ENCODE peak calls at places on chromosomes 3 and 15, in seven cellular contexts. I, Z, C, F, K, E and Y are unnamed samples.

GRCh38 chr15:28955686-28956421 is 70.1 kb downstream of the APBA2 start:
- DNase-seq in K (no peak), F (no peak), C (no peak), E (no peak), I (no peak), Z (no peak), Y (no peak)

GRCh38 chr15:62783303-62783957 is 259.1 kb upstream of the TPM1 start:
- DNase-seq in F (no peak), K (peak; percentile 58), C (no peak), Z (peak; percentile 61), I (no peak), E (peak; percentile 83), Y (peak; percentile 61)

GRCh38 chr15:70826634-70827033 is 27.3 kb downstream of the LARP6 start:
- DNase-seq in E (peak; percentile 72), K (peak; percentile 93), I (no peak), C (no peak), Z (peak; percentile 78), F (peak; percentile 39), Y (peak; percentile 85)

GRCh38 chr3:188890572-188891270 is 281.1 kb upstream of the TPRG1 start:
- DNase-seq in K (no peak), F (no peak), C (no peak), Z (no peak), E (peak; percentile 25), I (no peak), Y (no peak)

GRCh38 chr15:55532944-55533343 is 24.9 kb upstream of the DNAAF4 start:
- DNase-seq in I (no peak), Z (no peak), C (no peak), F (no peak), K (no peak), E (no peak), Y (no peak)

GRCh38 chr15:27036210-27036609 is 65.2 kb downstream of the GABRG3 start:
- DNase-seq in Z (no peak), E (no peak), I (no peak), F (no peak), C (no peak), K (no peak), Y (no peak)

GRCh38 chr15:36577082-36577481 is 2.3 kb upstream of the CDIN1 start:
- DNase-seq in Z (no peak), F (no peak), I (no peak), E (no peak), C (no peak), K (no peak), Y (no peak)

GRCh38 chr3:40407007-40407406 is 20.0 kb downstream of the ENTPD3 start:
- DNase-seq in E (no peak), K (no peak), I (no peak), Z (no peak), F (no peak), C (no peak), Y (no peak)

GRCh38 chr3:149487598-149488197 is 13.2 kb downstream of the TM4SF4 start:
- DNase-seq in E (no peak), F (no peak), K (no peak), I (peak; percentile 50), Z (no peak), C (no peak), Y (peak; percentile 37)

GRCh38 chr15:99504823-99505551 is 60.8 kb upstream of the MEF2A start:
- DNase-seq in I (no peak), E (no peak), F (no peak), C (peak; percentile 7), Z (no peak), K (peak; percentile 55), Y (peak; percentile 59)

GRCh38 chr3:127970966-127971592 is 56.0 kb downstream of the KBTBD12 start:
- DNase-seq in C (peak; percentile 28), K (peak; percentile 77), Z (peak; percentile 12), I (peak; percentile 55), F (no peak), E (peak; percentile 39), Y (peak; percentile 66)

GRCh38 chr15:44530653-44531052 is 6.3 kb upstream of the EIF3J start:
- DNase-seq in C (no peak), Z (no peak), K (no peak), E (peak; percentile 3), F (no peak), I (no peak), Y (no peak)

GRCh38 chr3:123859177-123859576 is 25.0 kb downstream of the MYLK start:
- DNase-seq in E (peak; percentile 66), I (no peak), K (no peak), C (no peak), Z (peak; percentile 41), F (no peak), Y (no peak)

GRCh38 chr3:150920236-150920635 is 15.0 kb upstream of the MINDY4B start:
- DNase-seq in C (no peak), E (peak; percentile 26), K (peak; percentile 75), I (no peak), F (no peak), Z (no peak), Y (peak; percentile 19)

GRCh38 chr15:83205725-83206324 is 1.8 kb downstream of the HDGFL3 start:
- DNase-seq in Z (no peak), F (no peak), C (peak; percentile 12), I (no peak), K (no peak), E (no peak), Y (peak; percentile 49)

DNA sequence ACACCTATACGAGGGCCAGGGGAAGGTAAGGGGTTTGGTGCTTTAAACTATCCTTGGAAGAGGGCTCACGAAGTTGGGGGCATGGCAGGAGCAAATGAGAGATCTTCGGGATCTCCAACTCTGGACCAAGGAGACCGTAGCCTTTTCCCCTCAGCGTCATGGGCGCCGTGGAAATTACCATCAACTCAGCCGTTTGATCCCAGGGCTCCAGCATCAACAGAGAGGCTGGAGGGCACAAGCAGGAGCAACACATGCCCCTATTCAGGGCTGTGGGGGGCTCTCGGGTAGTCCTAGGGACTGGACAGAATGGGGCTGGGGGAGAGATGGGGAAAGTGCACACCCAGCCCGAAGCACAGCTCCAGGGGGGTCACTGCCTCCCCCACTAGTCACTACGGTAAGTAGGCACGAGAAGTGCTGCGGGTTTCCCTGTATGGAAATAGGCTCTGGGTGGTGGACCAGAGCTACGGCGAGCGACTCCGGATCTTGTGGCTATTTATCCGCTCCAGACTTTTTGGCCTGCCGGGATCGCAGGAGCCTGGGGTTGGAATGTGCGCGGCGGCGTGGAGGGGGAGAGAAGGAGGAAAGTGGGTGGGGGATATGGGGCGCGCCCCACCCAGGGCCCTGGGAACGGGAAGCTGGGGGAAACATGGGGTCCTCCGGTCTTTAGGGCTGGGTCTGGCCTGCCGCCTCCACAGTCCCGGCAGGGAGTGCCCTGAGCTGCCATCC is 539 bp upstream of the LAMB2 start:
- DNase-seq in E (peak; percentile 81), F (peak; percentile 86), C (peak; percentile 93), I (peak; percentile 88), Z (peak; percentile 79), K (peak; percentile 92), Y (peak; percentile 87)
- TF ChIP-seq CTCF in E (no peak), F (no peak), C (no peak), I (no peak), Z (no peak), K (no peak), Y (no peak)

DNA sequence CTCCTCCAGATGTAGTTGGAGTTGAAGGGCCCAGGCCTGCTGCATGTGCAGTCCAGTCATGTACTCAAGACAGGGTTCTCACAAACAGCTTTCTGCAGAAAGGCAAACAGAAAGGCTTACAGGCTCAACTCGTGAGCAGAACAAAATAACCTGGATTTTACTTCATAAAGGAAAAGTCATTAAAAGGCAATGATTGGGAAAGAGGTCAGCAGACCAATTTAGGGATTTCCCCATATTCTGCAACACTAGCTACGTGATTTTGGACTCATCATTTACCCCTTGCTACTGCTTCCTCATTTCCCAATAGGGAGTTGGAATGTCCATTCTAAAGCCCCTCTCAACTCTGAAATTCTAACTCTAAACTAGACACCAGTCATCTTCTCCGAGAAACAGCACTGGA is 18.1 kb downstream of the METTL6 start:
- DNase-seq in F (no peak), E (no peak), C (no peak), K (peak; percentile 12), I (no peak), Z (no peak), Y (peak; percentile 20)
- TF ChIP-seq CTCF in F (no peak), E (no peak), C (no peak), K (no peak), I (no peak), Z (no peak), Y (no peak)

GRCh38 chr3:14774431-14774830 is 44.3 kb upstream of the FGD5 start:
- DNase-seq in C (no peak), K (no peak), F (no peak), E (no peak), Z (no peak), I (no peak), Y (no peak)
- TF ChIP-seq CTCF in C (no peak), K (no peak), F (no peak), E (no peak), Z (no peak), I (no peak), Y (no peak)

DNA sequence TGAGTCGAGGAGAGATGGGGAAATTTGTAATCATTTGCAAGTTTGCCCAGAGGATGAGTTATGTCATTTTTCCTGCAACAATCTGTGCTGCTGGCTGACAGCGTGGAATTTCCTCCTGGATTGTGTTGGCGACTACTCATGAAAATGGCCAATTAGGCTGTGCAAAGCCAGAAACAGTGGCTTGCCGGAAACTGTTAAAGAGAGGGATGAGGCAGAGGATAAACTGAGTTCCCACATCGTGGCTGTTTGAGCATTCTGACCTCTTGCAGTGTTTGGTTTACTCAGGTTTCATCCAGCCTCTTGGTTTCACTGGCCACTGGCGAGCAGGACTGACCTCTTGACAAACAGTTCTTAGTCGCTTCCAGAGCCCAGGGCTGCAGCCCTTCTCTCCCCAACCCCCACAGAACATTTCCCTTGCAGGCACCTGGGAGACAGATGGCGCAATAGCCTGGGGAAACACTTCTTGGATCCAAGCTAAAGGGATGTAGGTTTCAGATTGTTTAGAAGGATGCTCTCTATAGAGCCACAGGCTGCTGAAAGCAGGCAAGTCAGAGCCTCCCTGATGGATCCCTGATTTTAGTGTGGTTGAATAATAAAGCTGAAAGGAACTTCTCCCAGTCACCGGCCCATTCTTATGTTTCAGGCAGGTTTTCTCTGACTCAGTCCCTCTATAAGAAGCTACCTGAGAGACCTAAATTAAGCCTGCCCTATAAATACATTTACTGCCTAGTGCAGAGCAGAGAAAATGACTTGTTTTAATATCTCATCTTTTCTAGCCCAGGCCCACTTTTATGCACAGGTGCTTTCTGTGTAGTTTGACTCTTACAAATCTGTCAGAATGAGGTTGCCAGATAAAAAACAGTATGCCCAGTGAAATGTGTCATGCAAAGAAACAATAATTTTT is 92.8 kb upstream of the UBE2E1 start:
- DNase-seq in K (peak; percentile 42), E (peak; percentile 86), I (peak; percentile 68), Z (peak; percentile 69), F (no peak), C (peak; percentile 63), Y (peak; percentile 77)
- TF ChIP-seq CTCF in K (no peak), E (peak; percentile 18), I (peak; percentile 52), Z (no peak), F (no peak), C (no peak), Y (no peak)

DNA sequence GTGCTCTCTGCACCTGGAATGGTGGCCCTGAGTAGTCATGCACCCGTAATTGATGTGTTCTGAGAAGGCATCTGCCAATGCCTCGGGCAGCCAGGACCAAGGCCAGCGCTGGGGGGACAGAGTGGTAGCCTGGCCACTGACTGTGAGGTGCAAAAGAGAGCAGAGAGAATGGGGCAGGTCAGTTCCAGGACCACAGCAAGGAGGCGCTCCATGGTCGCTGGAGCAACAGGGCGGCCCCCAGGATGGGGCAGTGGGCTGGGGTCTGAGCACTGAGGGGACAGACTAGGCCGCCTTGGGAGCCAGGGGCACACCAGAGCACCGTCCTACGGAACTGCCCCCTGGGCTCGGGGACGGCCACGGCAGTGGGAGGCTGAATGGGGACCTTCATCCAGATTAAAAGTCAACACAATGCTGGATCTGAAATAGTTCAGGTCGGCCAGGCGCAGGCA is 48.3 kb upstream of the IQSEC1 start:
- DNase-seq in K (no peak), C (no peak), E (no peak), Z (no peak), I (no peak), F (no peak), Y (no peak)
- TF ChIP-seq CTCF in K (no peak), C (no peak), E (no peak), Z (no peak), I (peak; percentile 8), F (no peak), Y (no peak)

GRCh38 chr3:1439395-1439794 is 346.6 kb downstream of the CNTN6 start:
- DNase-seq in C (no peak), I (peak; percentile 55), E (no peak), Z (no peak), K (no peak), F (no peak), Y (peak; percentile 13)
- TF ChIP-seq CTCF in C (no peak), I (peak; percentile 58), E (no peak), Z (no peak), K (no peak), F (no peak), Y (peak; percentile 30)